ENCODE peak calls at places on chromosomes 5 and 9, in nine cellular contexts. A is fibroblast of lung; Q is CD8-positive, alpha-beta memory T cell; G is CD4-positive, alpha-beta memory T cell; M is cardiac muscle cell; T is tibial nerve; Y is stomach; J is CD8-positive, alpha-beta T cell; N is esophagus squamous epithelium. S is an unnamed sample.
A peak's percentile ranks its signal among the peaks of the same experiment; 100 is the strongest.

GRCh38 chr9:42852133-42852532 is 668.7 kb downstream of the SPATA31A6 start:
- DNase-seq in N (no peak), Q (no peak), A (peak; percentile 8), T (no peak), M (peak; percentile 58), J (no peak), Y (no peak), G (no peak), S (peak; percentile 12)

GRCh38 chr9:18587988-18588387 is 114.0 kb downstream of the ADAMTSL1 start:
- DNase-seq in Y (no peak), N (no peak), G (no peak), A (peak; percentile 88), J (no peak), T (no peak), Q (no peak), M (no peak), S (no peak)

GRCh38 chr9:21974542-21975409 is 19.4 kb downstream of the CDKN2A start:
- DNase-seq in G (peak; percentile 41), M (peak; percentile 62), J (no peak), Q (peak; percentile 28), T (no peak), A (peak; percentile 75), Y (peak; percentile 61), N (no peak), S (peak; percentile 14)

GRCh38 chr9:87740198-87740597 is 14.3 kb downstream of the CTSL start:
- DNase-seq in N (no peak), Q (no peak), M (no peak), A (no peak), J (no peak), G (no peak), Y (no peak), T (no peak), S (no peak)

GRCh38 chr5:73938280-73938937 is 312.4 kb downstream of the ARHGEF28 start:
- DNase-seq in G (no peak), Y (no peak), N (no peak), A (peak; percentile 99), T (no peak), J (no peak), M (no peak), Q (no peak), S (no peak)

GRCh38 chr5:43615445-43616184 is 12.6 kb downstream of the NNT start:
- DNase-seq in Q (no peak), G (no peak), Y (no peak), J (no peak), T (no peak), A (no peak), M (no peak), N (no peak), S (no peak)

GRCh38 chr9:134182554-134183219 is 18.3 kb upstream of the RNU6ATAC start:
- DNase-seq in Q (no peak), Y (no peak), N (no peak), T (peak; percentile 9), A (peak; percentile 19), J (no peak), M (no peak), G (no peak), S (no peak)

GRCh38 chr9:116546711-116547581 is 140.2 kb upstream of the TRIM32 start:
- DNase-seq in M (no peak), J (no peak), N (no peak), Y (no peak), T (no peak), G (no peak), Q (no peak), A (peak; percentile 29), S (peak; percentile 92)

GRCh38 chr5:83974151-83974822 is 253.6 kb upstream of the HAPLN1 start:
- DNase-seq in G (no peak), Q (no peak), T (no peak), M (peak; percentile 16), N (no peak), A (peak; percentile 68), Y (no peak), J (no peak), S (no peak)

GRCh38 chr5:145787996-145788395 is 47.1 kb downstream of the PRELID2 start:
- DNase-seq in G (no peak), Q (no peak), M (no peak), A (no peak), N (no peak), T (no peak), J (no peak), Y (no peak), S (no peak)

GRCh38 chr5:136750507-136750906 is 385.2 kb upstream of the TRPC7 start:
- DNase-seq in M (no peak), Y (no peak), N (no peak), T (no peak), A (peak; percentile 20), J (no peak), Q (no peak), G (no peak), S (no peak)

GRCh38 chr9:19999491-20000057 is 210.7 kb upstream of the SLC24A2 start:
- DNase-seq in N (no peak), Y (no peak), J (no peak), M (no peak), T (no peak), G (peak; percentile 10), A (peak; percentile 93), Q (no peak), S (peak; percentile 12)

GRCh38 chr5:21024966-21025365 is 1037.0 kb upstream of the CDH18 start:
- DNase-seq in Y (no peak), G (no peak), T (no peak), Q (no peak), N (no peak), J (no peak), M (no peak), A (no peak), S (no peak)

DNA sequence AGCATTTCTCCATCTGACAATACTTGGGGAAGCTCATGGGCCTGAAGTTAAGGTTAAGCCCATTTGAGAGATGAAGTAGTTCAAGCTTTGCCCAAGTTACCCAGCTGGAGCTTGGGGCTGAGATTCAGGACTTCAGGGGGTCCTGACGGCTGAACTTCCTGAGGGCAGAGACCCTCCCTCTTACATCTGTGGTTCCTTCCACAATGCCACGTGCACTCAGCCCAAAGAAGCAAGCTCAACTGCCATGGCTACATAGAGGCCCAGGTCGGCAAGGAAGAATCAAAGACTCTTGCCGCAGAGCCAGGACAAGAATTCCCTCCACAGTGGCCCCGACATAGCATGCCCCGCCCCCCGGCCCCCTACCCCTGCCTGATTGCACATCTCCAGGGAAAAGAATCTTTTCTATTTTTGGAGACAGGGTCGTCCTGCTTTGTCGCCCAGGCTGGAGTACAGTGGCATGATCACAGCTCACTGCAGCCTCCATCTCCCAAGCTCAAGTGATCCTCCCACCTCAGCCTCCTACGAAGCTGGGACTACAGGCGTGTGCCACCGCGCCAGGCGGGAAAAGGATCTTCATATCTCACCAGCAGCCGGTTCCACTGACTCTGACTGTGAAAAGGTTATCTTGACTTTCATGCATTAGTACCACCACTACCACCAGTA is 9.2 kb downstream of the PHF19 start:
- DNase-seq in Q (no peak), T (no peak), N (no peak), G (no peak), J (no peak), M (no peak), Y (no peak), A (no peak), S (no peak)
- H3K4me3 ChIP-seq in Q (peak overlapping the region; percentile 68), T (no peak overlapping the region), N (peak overlapping the region; percentile 85), G (no peak overlapping the region), J (no peak overlapping the region), M (peak overlapping the region; percentile 15), Y (peak overlapping the region; percentile 57), A (no peak overlapping the region), S (no peak overlapping the region)

GRCh38 chr5:159759791-159760300 is 156.4 kb upstream of the ADRA1B start:
- DNase-seq in T (no peak), J (no peak), Y (no peak), M (no peak), Q (no peak), N (no peak), A (no peak), G (no peak), S (no peak)
- H3K4me1 ChIP-seq in T (peaks cover 18% of the 10 kb centered on the region), J (no peaks in the 10 kb centered on the region), Y (no peaks in the 10 kb centered on the region), M (no peaks in the 10 kb centered on the region), Q (no peaks in the 10 kb centered on the region), N (no peaks in the 10 kb centered on the region), A (peaks cover 5% of the 10 kb centered on the region), G (no peaks in the 10 kb centered on the region), S (no peaks in the 10 kb centered on the region)

DNA sequence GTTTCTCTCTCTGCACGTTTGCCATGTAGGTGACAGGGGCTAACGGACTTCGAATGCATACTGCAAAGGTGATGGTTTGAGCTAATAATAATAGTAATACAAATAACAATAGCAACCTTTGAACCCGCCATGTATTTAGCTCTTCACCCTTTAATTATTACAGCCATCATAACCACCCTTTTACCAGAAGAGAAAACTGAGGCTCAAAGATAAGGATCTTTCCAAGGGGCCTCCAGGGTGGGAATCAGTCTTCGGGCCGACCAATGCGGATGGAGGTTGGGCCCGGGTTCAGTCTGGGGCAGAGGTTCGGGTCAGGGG is 494 bp downstream of the CDKN2AIPNL start:
- DNase-seq in A (no peak), T (no peak), Q (no peak), M (no peak), Y (no peak), G (no peak), N (no peak), J (no peak), S (no peak)
- H3K27ac ChIP-seq in A (peak overlapping the region; percentile 62), T (peak overlapping the region; percentile 84), Q (peak overlapping the region; percentile 81), M (peak overlapping the region; percentile 49), Y (peak overlapping the region; percentile 89), G (peak overlapping the region; percentile 70), N (peak overlapping the region; percentile 84), J (peak overlapping the region; percentile 65), S (peak overlapping the region; percentile 83)

DNA sequence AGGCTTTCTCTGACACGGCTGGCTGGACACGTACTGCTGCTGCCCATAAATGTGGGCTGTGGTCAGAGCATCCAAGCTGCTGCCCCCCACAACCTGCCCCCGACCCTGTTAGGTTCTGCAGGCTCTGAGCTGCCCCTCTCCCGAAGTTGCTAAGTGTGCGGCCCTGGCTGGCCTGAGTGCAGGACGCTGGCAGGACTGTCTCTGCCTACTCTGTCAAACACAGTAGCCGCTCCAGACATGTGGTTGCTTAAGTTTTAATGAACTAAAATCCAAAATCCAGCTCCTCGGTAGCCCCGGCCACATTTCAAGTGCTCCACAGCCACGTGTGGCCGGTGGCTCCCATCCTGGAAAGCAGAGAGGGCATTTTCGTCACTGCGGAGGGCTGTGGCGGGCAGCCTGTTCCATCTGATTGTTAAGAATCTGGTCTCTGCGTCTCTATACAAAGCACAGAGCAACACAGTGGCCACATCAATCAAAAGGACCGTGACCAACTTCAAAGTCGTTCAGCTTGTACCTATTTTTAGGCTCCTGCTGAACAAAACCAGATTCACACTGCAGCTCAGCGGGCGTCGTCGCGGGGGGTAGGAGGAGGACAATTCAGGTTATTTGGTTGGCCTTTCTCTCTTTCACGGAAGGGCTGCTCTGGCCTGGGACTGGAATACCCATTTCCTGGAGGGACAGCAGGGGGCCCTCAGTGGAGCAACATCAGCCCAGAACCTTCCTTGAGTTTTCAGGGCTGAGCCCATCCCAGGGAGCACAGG is 68.9 kb downstream of the PTCH1 start:
- DNase-seq in Y (no peak), A (no peak), T (no peak), N (no peak), M (peak; percentile 79), G (no peak), Q (peak; percentile 11), J (no peak), S (no peak)
- H3K4me3 ChIP-seq in Y (no peak overlapping the region), A (no peak overlapping the region), T (no peak overlapping the region), N (no peak overlapping the region), M (no peak overlapping the region), G (no peak overlapping the region), Q (no peak overlapping the region), J (no peak overlapping the region), S (no peak overlapping the region)

S was measured in small intestine.